ENCODE peak calls at places on chromosomes 1 and 21, in nine cellular contexts. H is kidney; P is caudate nucleus; Z is fibroblast of the conjunctiva; X is T-helper 9 cell; C is HTR-8/SVneo; V is stimulated activated CD8-positive, alpha-beta memory T cell treated with anti-CD3 and anti-CD28 coated beads, Interleukin-7, amount 100 ng/mL, for 24 hours; L is EL; J is memory B cell. O is an unnamed sample.

GRCh38 chr1:56491441-56491840 is 87.9 kb downstream of the PLPP3 start:
- DNase-seq in H (no peak), P (no peak), Z (peak; percentile 51), X (no peak), C (peak; percentile 26), V (no peak), L (peak; percentile 82), J (no peak), O (no peak)

GRCh38 chr21:15121097-15121654 is 56.4 kb upstream of the NRIP1 start:
- DNase-seq in H (no peak), P (no peak), Z (no peak), X (no peak), C (no peak), V (no peak), L (no peak), J (no peak), O (no peak)

GRCh38 chr21:45598109-45598508 is 45.4 kb upstream of the PCBP3 start:
- DNase-seq in H (peak; percentile 59), P (no peak), Z (no peak), X (no peak), C (no peak), V (no peak), L (no peak), J (no peak), O (no peak)

GRCh38 chr1:167533851-167534300 is 15.5 kb upstream of the CD247 start:
- DNase-seq in H (no peak), P (peak; percentile 17), Z (peak; percentile 22), X (peak; percentile 50), C (peak; percentile 89), V (no peak), L (peak; percentile 53), J (peak; percentile 63), O (no peak)

GRCh38 chr21:38982804-38983203 is 177.1 kb downstream of the ETS2 start:
- DNase-seq in H (no peak), P (no peak), Z (no peak), X (no peak), C (no peak), V (no peak), L (no peak), J (no peak), O (no peak)

GRCh38 chr1:8463144-8463927 is 145.4 kb downstream of the SLC45A1 start:
- DNase-seq in H (no peak), P (no peak), Z (peak; percentile 51), X (no peak), C (peak; percentile 33), V (no peak), L (peak; percentile 84), J (no peak), O (peak; percentile 5)

GRCh38 chr1:64967381-64967780 is 1.0 kb upstream of the JAK1 start:
- DNase-seq in H (no peak), P (no peak), Z (no peak), X (no peak), C (no peak), V (no peak), L (no peak), J (no peak), O (no peak)

GRCh38 chr1:117612517-117613248 is 6.8 kb downstream of the TENT5C start:
- DNase-seq in H (no peak), P (no peak), Z (peak; percentile 56), X (no peak), C (peak; percentile 45), V (no peak), L (peak; percentile 83), J (no peak), O (no peak)

GRCh38 chr21:14523234-14523633 is 22.9 kb downstream of the SAMSN1 start:
- DNase-seq in H (no peak), P (no peak), Z (no peak), X (no peak), C (no peak), V (no peak), L (no peak), J (no peak), O (peak; percentile 16)

GRCh38 chr1:229363723-229364122 is 20.9 kb upstream of the CCSAP start:
- DNase-seq in H (no peak), P (no peak), Z (no peak), X (no peak), C (no peak), V (no peak), L (no peak), J (no peak), O (no peak)

GRCh38 chr1:114758251-114758832 is 558 bp upstream of the CSDE1 start:
- DNase-seq in H (no peak), P (no peak), Z (no peak), X (no peak), C (no peak), V (no peak), L (peak; percentile 8), J (no peak), O (no peak)

GRCh38 chr1:93769767-93770166 is 88.1 kb upstream of the BCAR3 start:
- DNase-seq in H (no peak), P (no peak), Z (no peak), X (no peak), C (no peak), V (no peak), L (no peak), J (no peak), O (no peak)

GRCh38 chr1:9653783-9654517 is 2.4 kb downstream of the PIK3CD start:
- DNase-seq in H (no peak), P (no peak), Z (no peak), X (no peak), C (no peak), V (no peak), L (no peak), J (peak; percentile 28), O (no peak)

O was measured in T-cell.